ENCODE peak calls at places on chromosomes 12 and 14, in four cellular contexts. V is mesothelial cell of epicardium; C is T-helper 9 cell; F is activated CD8-positive, alpha-beta memory T cell treated with anti-CD3 and anti-CD28 coated beads for 48 hours. K is an unnamed sample.

GRCh38 chr12:108333898-108334699 is 5.0 kb downstream of the CMKLR1 start:
- DNase-seq in V (no peak), F (no peak), C (no peak), K (no peak)

GRCh38 chr14:85991156-85991555 is 461.2 kb downstream of the FLRT2 start:
- DNase-seq in F (no peak), C (no peak), V (no peak), K (no peak)

GRCh38 chr12:3336606-3337311 is 154.2 kb upstream of the PRMT8 start:
- DNase-seq in C (no peak), F (no peak), V (no peak), K (no peak)

GRCh38 chr12:109448707-109449390 is 28.3 kb downstream of the KCTD10 start:
- DNase-seq in V (no peak), C (no peak), F (no peak), K (no peak)

GRCh38 chr12:5030066-5030465 is 13.6 kb upstream of the KCNA5 start:
- DNase-seq in C (no peak), V (no peak), F (no peak), K (no peak)

GRCh38 chr12:6370994-6371754 is 4.2 kb downstream of the SCNN1A start:
- DNase-seq in F (no peak), V (no peak), C (no peak), K (no peak)

GRCh38 chr12:96236221-96236822 is 42.1 kb downstream of the ELK3 start:
- DNase-seq in C (peak), F (no peak), V (no peak), K (no peak)

GRCh38 chr12:3975652-3976051 is 102.5 kb upstream of the PARP11 start:
- DNase-seq in V (no peak), F (no peak), C (no peak), K (no peak)

GRCh38 chr14:34649344-34649743 is 19.4 kb upstream of the SNX6 start:
- DNase-seq in C (no peak), F (no peak), V (no peak), K (no peak)

GRCh38 chr14:103140316-103141109 is 17.3 kb downstream of the TNFAIP2 start:
- DNase-seq in V (no peak), C (no peak), F (no peak), K (no peak)

GRCh38 chr12:107511292-107511691 is 174.3 kb upstream of the PWP1 start:
- DNase-seq in C (no peak), F (no peak), V (no peak), K (no peak)

GRCh38 chr14:36429692-36430091 is 90.3 kb downstream of the NKX2-1 start:
- DNase-seq in F (no peak), V (no peak), C (no peak), K (no peak)

K was measured in HL-60.